ENCODE peak calls at places on chromosomes 1 and 21, in six cellular contexts. O, I, C, Z, R and L are unnamed samples.

GRCh38 chr1:154288694-154289093 is 16.3 kb downstream of the HAX1 start:
- DNase-seq in O (no peak), C (no peak), R (no peak), Z (no peak), I (no peak), L (no peak)

GRCh38 chr1:9234223-9235122 is at the start of gene H6PD:
- DNase-seq in R (peak), I (peak), Z (peak), O (peak), C (peak), L (peak)

GRCh38 chr1:206856674-206857464 is 8.6 kb upstream of the IL20 start:
- DNase-seq in I (peak), O (no peak), Z (peak), R (no peak), C (no peak), L (no peak)

GRCh38 chr1:113903496-113904291 is 905 bp downstream of the AP4B1 start:
- DNase-seq in O (peak), R (no peak), I (no peak), C (no peak), Z (no peak), L (no peak)

GRCh38 chr1:115300087-115300856 is 37.8 kb downstream of the NGF start:
- DNase-seq in R (no peak), C (no peak), I (peak), O (peak), Z (peak), L (no peak)

GRCh38 chr1:151881479-151881878 is 27.8 kb downstream of the THEM4 start:
- DNase-seq in Z (no peak), O (no peak), C (no peak), R (no peak), I (peak), L (no peak)

GRCh38 chr1:20216574-20216973 is 30.3 kb upstream of the PLA2G2C start:
- DNase-seq in C (no peak), O (peak), R (no peak), I (peak), Z (peak), L (peak)

GRCh38 chr1:114023377-114023776 is 44.1 kb downstream of the OLFML3 start:
- DNase-seq in C (no peak), I (no peak), O (no peak), Z (no peak), R (no peak), L (no peak)

GRCh38 chr1:159891275-159892157 is 8.4 kb downstream of the CFAP45 start:
- DNase-seq in O (peak), I (peak), R (peak), C (peak), Z (peak), L (peak)

GRCh38 chr1:2641381-2642130 is 8.7 kb upstream of the MMEL1 start:
- DNase-seq in C (no peak), R (no peak), O (no peak), I (peak), Z (no peak), L (no peak)

GRCh38 chr1:227447531-227447990 is 115.8 kb upstream of the ZNF678 start:
- DNase-seq in R (peak), Z (no peak), C (peak), O (peak), I (peak), L (peak)

GRCh38 chr1:55061000-55061705 is 21.8 kb downstream of the PCSK9 start:
- DNase-seq in C (no peak), O (no peak), R (no peak), I (no peak), Z (no peak), L (no peak)

GRCh38 chr1:193392686-193393085 is 206.3 kb upstream of the B3GALT2 start:
- DNase-seq in O (no peak), Z (no peak), C (no peak), R (no peak), I (peak), L (no peak)

GRCh38 chr1:160567858-160568682 is 11.2 kb downstream of the CD84 start:
- DNase-seq in O (no peak), R (no peak), I (no peak), C (no peak), Z (no peak), L (no peak)

GRCh38 chr1:162720996-162721395 is 69.5 kb upstream of the HSD17B7 start:
- DNase-seq in Z (no peak), R (no peak), I (no peak), C (no peak), O (peak), L (no peak)

GRCh38 chr1:40662864-40663263 is 2.6 kb downstream of the RIMS3 start:
- DNase-seq in R (no peak), O (peak), I (no peak), Z (peak), C (no peak), L (no peak)

GRCh38 chr1:245622332-245623014 is 467.7 kb downstream of the KIF26B start:
- DNase-seq in C (no peak), O (no peak), R (no peak), Z (no peak), I (peak), L (no peak)

GRCh38 chr1:95154096-95154495 is 36.9 kb downstream of the TLCD4 start:
- DNase-seq in O (no peak), I (no peak), R (no peak), C (no peak), Z (no peak), L (no peak)

GRCh38 chr1:21295059-21295401 is 4.8 kb upstream of the ECE1 start:
- DNase-seq in C (no peak), R (no peak), Z (no peak), O (no peak), I (no peak), L (peak)

GRCh38 chr1:905811-906531 is 17.8 kb upstream of the SAMD11 start:
- DNase-seq in C (peak), O (no peak), R (no peak), Z (no peak), I (no peak), L (no peak)

GRCh38 chr1:906532-907420 is 16.9 kb upstream of the SAMD11 start:
- DNase-seq in Z (peak), I (no peak), C (peak), O (peak), R (no peak), L (no peak)

GRCh38 chr1:904271-904950 is 19.3 kb upstream of the SAMD11 start:
- DNase-seq in R (peak), C (peak), I (peak), O (peak), Z (peak), L (peak)

GRCh38 chr1:903721-904270 is 19.9 kb upstream of the SAMD11 start:
- DNase-seq in I (no peak), Z (no peak), O (no peak), R (no peak), C (no peak), L (no peak)

DNA sequence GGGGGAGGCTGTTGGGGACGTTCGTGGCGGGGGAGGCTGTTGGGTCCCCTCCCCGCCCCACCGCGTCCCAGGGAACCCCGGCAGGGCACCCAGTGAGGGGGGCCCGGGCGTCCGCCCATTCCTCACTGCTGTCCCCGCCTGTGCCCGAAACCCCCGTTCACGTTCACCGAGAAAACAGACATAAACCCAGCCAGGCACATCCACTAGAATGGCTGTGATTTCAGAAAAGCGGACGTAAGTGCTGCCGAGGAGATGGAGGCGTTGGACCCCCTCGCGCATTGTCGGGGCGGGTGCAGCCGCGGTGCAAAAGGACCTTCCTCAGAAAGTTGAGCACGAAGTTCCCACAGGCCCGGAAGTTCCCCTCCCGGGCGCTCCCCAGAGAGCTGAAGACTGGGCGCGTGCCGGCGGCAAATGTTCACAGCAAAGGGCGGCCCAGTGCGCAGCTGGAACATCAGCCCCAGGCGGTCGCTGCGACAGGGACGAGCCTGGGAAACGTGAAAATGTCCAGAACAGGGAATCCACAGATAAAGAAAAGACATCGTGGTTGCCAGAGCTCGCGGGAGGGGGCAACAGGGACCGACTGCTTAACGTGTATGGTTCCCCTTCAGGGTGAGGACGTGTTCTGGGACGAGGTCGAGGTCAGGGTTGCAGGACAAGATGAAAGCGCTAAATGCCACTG is 18.5 kb upstream of the SAMD11 start:
- DNase-seq in R (no peak), O (no peak), C (peak), I (peak), Z (peak), L (peak)
- H3K4me3 ChIP-seq in R (no peak), O (peak), C (peak), I (peak), Z (peak), L (peak)

GRCh38 chr1:98794196-98794886 is 132.8 kb downstream of the SNX7 start:
- DNase-seq in I (peak), R (peak), C (peak), Z (peak), O (peak), L (peak)
- TF ChIP-seq CTCF in I (peak), R (peak), C (peak), Z (peak), O (peak), L (peak)

GRCh38 chr1:34885405-34886247 is 26.1 kb upstream of the SMIM12 start:
- DNase-seq in C (no peak), O (peak), R (peak), I (peak), Z (peak), L (peak)
- H3K4me3 ChIP-seq in C (peak), O (peak), R (no peak), I (peak), Z (peak), L (peak)

GRCh38 chr1:44425327-44426082 is 20.4 kb downstream of the RNF220 start:
- DNase-seq in Z (no peak), I (no peak), O (no peak), C (no peak), R (no peak), L (no peak)
- TF ChIP-seq CTCF in Z (peak), I (no peak), O (no peak), C (no peak), R (no peak), L (no peak)

DNA sequence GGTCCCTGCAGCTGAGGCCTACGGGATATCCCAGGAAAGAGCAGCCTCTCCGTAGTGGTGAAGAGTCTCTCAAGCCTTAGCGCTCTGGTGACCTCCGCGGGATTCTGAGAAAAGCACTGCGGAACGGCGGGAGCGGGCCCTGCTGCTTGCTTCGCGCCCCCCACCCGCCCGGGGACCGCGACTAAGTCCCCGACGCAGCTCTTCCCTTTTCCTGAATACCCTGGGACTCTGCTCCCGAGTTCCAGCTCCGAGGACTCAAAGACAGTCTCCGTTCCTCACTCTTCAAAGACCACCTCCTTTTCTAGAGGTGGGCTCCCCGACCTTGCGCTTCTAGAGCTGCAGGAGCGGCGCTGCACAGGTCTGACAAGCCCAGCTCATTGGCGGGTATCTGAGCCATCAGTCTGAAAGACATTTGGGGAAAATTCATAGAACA is 3.6 kb upstream of the PRRX1 start:
- DNase-seq in Z (no peak), R (no peak), C (no peak), I (peak), O (no peak), L (no peak)
- H3K4me3 ChIP-seq in Z (no peak), R (no peak), C (no peak), I (peak), O (no peak), L (no peak)

DNA sequence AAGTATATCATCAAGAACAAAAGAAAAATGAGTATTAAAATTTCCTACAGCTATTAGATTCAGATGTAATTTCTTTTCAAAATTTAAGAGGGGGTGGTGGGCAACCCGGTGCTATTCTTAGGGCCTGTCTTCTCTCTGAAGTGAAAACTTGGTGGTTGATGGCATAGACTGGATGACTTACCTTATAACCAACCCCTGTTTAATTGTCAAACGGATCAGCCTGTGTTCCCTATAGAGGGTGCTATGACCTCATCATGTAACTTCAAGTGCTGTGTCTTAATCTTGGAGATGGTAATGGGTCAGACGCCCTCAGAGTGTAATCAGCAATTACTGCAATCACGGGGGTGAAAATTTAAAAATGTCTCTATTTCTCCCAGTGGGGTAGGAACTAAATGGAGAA is 176.2 kb downstream of the PCP4 start:
- DNase-seq in C (no peak), I (peak), R (no peak), O (no peak), Z (no peak), L (no peak)
- TF ChIP-seq CTCF in C (no peak), I (peak), R (no peak), O (no peak), Z (no peak), L (no peak)

GRCh38 chr1:235631816-235632215 is 17.8 kb downstream of the GNG4 start:
- DNase-seq in O (no peak), Z (no peak), I (no peak), C (no peak), R (no peak), L (no peak)
- H3K4me3 ChIP-seq in O (no peak), Z (no peak), I (no peak), C (no peak), R (no peak), L (no peak)

GRCh38 chr1:77888429-77889239 is at the start of gene NEXN:
- DNase-seq in R (peak), I (peak), O (peak), Z (peak), C (peak), L (peak)
- TF ChIP-seq CTCF in R (no peak), I (no peak), O (no peak), Z (peak), C (no peak), L (no peak)